ENCODE peak calls at places on chromosome 10, in four cellular contexts. L, C, Z and R are unnamed samples.

GRCh38 chr10:28991738-28992270 is 297.1 kb upstream of the LYZL1 start:
- DNase-seq in L (peak; percentile 83), C (peak; percentile 44), Z (peak; percentile 48), R (peak; percentile 20)

GRCh38 chr10:18340496-18341051 is 200.3 kb downstream of the CACNB2 start:
- DNase-seq in L (peak; percentile 50), C (no peak), Z (no peak), R (peak; percentile 64)

GRCh38 chr10:44925224-44925623 is 14.1 kb downstream of the TMEM72 start:
- DNase-seq in L (peak; percentile 23), C (no peak), Z (peak; percentile 32), R (no peak)

GRCh38 chr10:693506-693905 is 4.0 kb upstream of the DIP2C start:
- DNase-seq in L (peak; percentile 69), C (no peak), Z (no peak), R (peak; percentile 62)

GRCh38 chr10:79046991-79047874 is 21.5 kb upstream of the ZMIZ1 start:
- DNase-seq in L (no peak), C (no peak), Z (no peak), R (no peak)

GRCh38 chr10:46006219-46006618 is 24.2 kb downstream of the NCOA4 start:
- DNase-seq in L (peak; percentile 83), C (no peak), Z (no peak), R (no peak)

GRCh38 chr10:1609596-1609995 is 127.7 kb downstream of the ADARB2 start:
- DNase-seq in L (no peak), C (no peak), Z (no peak), R (no peak)

GRCh38 chr10:86821600-86821999 is 65.2 kb downstream of the BMPR1A start:
- DNase-seq in L (peak; percentile 71), C (no peak), Z (no peak), R (no peak)

GRCh38 chr10:114550756-114551290 is 107.3 kb downstream of the ABLIM1 start:
- DNase-seq in L (peak; percentile 23), C (no peak), Z (no peak), R (peak; percentile 54)

GRCh38 chr10:99633832-99634231 is 13.6 kb upstream of the SLC25A28 start:
- DNase-seq in L (no peak), C (no peak), Z (peak; percentile 47), R (no peak)

GRCh38 chr10:98267894-98268693 is at the start of gene LOXL4:
- DNase-seq in L (peak; percentile 45), C (peak; percentile 40), Z (peak; percentile 89), R (no peak)

GRCh38 chr10:62467509-62467908 is 93.3 kb downstream of the ZNF365 start:
- DNase-seq in L (peak; percentile 80), C (no peak), Z (no peak), R (no peak)

GRCh38 chr10:90222372-90222771 is 521.0 kb downstream of the KIF20B start:
- DNase-seq in L (peak; percentile 88), C (no peak), Z (no peak), R (no peak)

GRCh38 chr10:49331431-49331830 is 32.5 kb downstream of the C10orf71 start:
- DNase-seq in L (no peak), C (no peak), Z (no peak), R (no peak)

GRCh38 chr10:37975407-37975991 is 948 bp downstream of the ZNF25 start:
- DNase-seq in L (peak; percentile 11), C (no peak), Z (peak; percentile 14), R (peak; percentile 27)

GRCh38 chr10:132907901-132908620 is 34.3 kb downstream of the CFAP46 start:
- DNase-seq in L (no peak), C (no peak), Z (no peak), R (no peak)

GRCh38 chr10:1050145-1050544 is 1.2 kb upstream of the IDI1 start:
- DNase-seq in L (peak; percentile 29), C (no peak), Z (no peak), R (peak; percentile 58)

GRCh38 chr10:12483996-12484944 is 134.9 kb downstream of the CAMK1D start:
- DNase-seq in L (no peak), C (no peak), Z (no peak), R (peak; percentile 22)
- H3K27ac ChIP-seq in L (no peak overlapping the region), C (peak overlapping the region; percentile 61), Z (no peak overlapping the region), R (no peak overlapping the region)

GRCh38 chr10:43393606-43394360 is 15.2 kb downstream of the HNRNPF start:
- DNase-seq in L (no peak), C (no peak), Z (no peak), R (no peak)

GRCh38 chr10:43396061-43396927 is 12.7 kb downstream of the HNRNPF start:
- DNase-seq in L (peak; percentile 69), C (peak; percentile 77), Z (peak; percentile 96), R (peak; percentile 87)

GRCh38 chr10:43396928-43397624 is 11.9 kb downstream of the HNRNPF start:
- DNase-seq in L (peak; percentile 81), C (peak; percentile 88), Z (peak; percentile 92), R (peak; percentile 98)

GRCh38 chr10:43394868-43395267 is 14.1 kb downstream of the HNRNPF start:
- DNase-seq in L (no peak), C (no peak), Z (no peak), R (no peak)

DNA sequence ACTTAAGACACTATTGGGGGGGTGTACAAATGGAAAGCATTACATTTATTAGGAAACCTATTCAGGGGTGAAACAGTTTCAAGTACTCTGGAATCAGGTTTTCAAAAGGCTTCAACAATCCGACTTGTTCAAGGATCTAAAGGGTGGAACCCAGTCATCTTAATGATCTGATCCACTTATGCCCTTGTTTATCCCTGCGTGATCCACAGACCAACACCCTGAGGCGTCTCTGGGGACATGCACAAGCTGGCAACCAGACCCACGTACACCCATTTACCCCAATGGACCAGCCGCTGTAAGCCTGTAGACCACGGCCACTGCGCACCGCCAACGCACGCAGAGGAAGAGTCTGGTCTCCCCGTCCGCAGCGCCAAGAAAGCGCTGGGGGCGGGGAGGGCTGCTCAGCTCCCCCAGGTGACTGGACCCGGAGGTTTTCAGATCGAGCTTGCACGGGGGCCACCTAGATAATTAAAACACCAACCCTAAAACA is 13.4 kb downstream of the HNRNPF start:
- DNase-seq in L (peak; percentile 26), C (no peak), Z (peak; percentile 58), R (no peak)
- H3K4me1 ChIP-seq in L (peaks cover 12% of the 10 kb centered on the region), C (peaks cover 51% of the 10 kb centered on the region), Z (peaks cover 31% of the 10 kb centered on the region), R (peaks cover 6% of the 10 kb centered on the region)

DNA sequence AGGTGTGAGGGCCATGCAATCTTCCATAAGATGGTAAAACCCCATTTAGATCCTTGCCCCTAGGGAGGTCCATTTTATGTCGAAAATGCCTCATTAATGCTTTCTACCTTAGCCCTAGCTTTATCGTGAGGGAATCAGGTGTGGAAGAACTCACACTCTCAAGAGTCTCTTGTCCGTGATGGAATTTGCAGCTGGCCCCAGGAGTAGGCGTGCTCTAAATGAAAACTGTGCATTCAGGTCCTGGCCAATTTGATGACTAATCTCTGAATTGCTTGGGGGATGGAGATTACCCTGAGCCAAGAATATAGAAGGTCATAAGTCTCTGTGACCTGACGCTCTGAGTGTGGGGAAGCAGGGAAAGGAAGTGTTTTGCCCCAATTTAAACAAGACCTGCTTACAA is 6.6 kb downstream of the C10orf90 start:
- DNase-seq in L (peak; percentile 94), C (no peak), Z (no peak), R (no peak)
- H3K27ac ChIP-seq in L (no peak overlapping the region), C (no peak overlapping the region), Z (no peak overlapping the region), R (no peak overlapping the region)

GRCh38 chr10:119290301-119291036 is 83.1 kb downstream of the GRK5 start:
- DNase-seq in L (no peak), C (no peak), Z (no peak), R (no peak)

GRCh38 chr10:119288574-119289001 is 81.2 kb downstream of the GRK5 start:
- DNase-seq in L (no peak), C (no peak), Z (no peak), R (no peak)

GRCh38 chr10:119291223-119291900 is 84.0 kb downstream of the GRK5 start:
- DNase-seq in L (no peak), C (no peak), Z (no peak), R (no peak)

GRCh38 chr10:119287613-119287991 is 80.2 kb downstream of the GRK5 start:
- DNase-seq in L (no peak), C (no peak), Z (no peak), R (no peak)

GRCh38 chr10:119289227-119289925 is 82.0 kb downstream of the GRK5 start:
- DNase-seq in L (no peak), C (no peak), Z (no peak), R (no peak)
- H3K4me1 ChIP-seq in L (peaks cover 37% of the 10 kb centered on the region), C (peaks cover 6% of the 10 kb centered on the region), Z (peaks cover 16% of the 10 kb centered on the region), R (peaks cover 28% of the 10 kb centered on the region)